ENCODE peak calls at places on chromosomes 1 and 21, in seven cellular contexts. One of them, this sample, is unnamed.

GRCh38 chr1:90730247-90731022 is 13.3 kb upstream of the BARHL2 start:
- DNase-seq in fibroblast of lung: no peak
- DNase-seq in endothelial cell of umbilical vein: no peak
- DNase-seq in OCI-LY7: peak
- DNase-seq in WERI-Rb-1: peak
- DNase-seq in IMR-90: peak
- DNase-seq in progenitor cell of endocrine pancreas: no peak
- DNase-seq in this sample: peak

GRCh38 chr1:178649582-178650350 is 75.3 kb upstream of the RALGPS2 start:
- DNase-seq in endothelial cell of umbilical vein: no peak
- DNase-seq in fibroblast of lung: peak
- DNase-seq in IMR-90: peak
- DNase-seq in WERI-Rb-1: no peak
- DNase-seq in OCI-LY7: no peak
- DNase-seq in progenitor cell of endocrine pancreas: no peak
- DNase-seq in this sample: no peak

GRCh38 chr1:151990058-151990855 is 3.4 kb downstream of the S100A10 start:
- DNase-seq in IMR-90: no peak
- DNase-seq in fibroblast of lung: no peak
- DNase-seq in OCI-LY7: no peak
- DNase-seq in endothelial cell of umbilical vein: peak
- DNase-seq in WERI-Rb-1: no peak
- DNase-seq in progenitor cell of endocrine pancreas: no peak
- DNase-seq in this sample: no peak

GRCh38 chr1:154493276-154493675 is 8.7 kb upstream of the TDRD10 start:
- DNase-seq in fibroblast of lung: no peak
- DNase-seq in OCI-LY7: peak
- DNase-seq in endothelial cell of umbilical vein: peak
- DNase-seq in WERI-Rb-1: no peak
- DNase-seq in IMR-90: no peak
- DNase-seq in progenitor cell of endocrine pancreas: no peak
- DNase-seq in this sample: peak

GRCh38 chr1:90295534-90295933 is 300.6 kb downstream of the ZNF326 start:
- DNase-seq in OCI-LY7: no peak
- DNase-seq in IMR-90: no peak
- DNase-seq in endothelial cell of umbilical vein: no peak
- DNase-seq in WERI-Rb-1: no peak
- DNase-seq in fibroblast of lung: no peak
- DNase-seq in progenitor cell of endocrine pancreas: no peak
- DNase-seq in this sample: no peak

GRCh38 chr21:41678016-41678935 is 88.6 kb downstream of the RIPK4 start:
- DNase-seq in OCI-LY7: no peak
- DNase-seq in IMR-90: peak
- DNase-seq in fibroblast of lung: peak
- DNase-seq in progenitor cell of endocrine pancreas: peak
- DNase-seq in endothelial cell of umbilical vein: no peak
- DNase-seq in WERI-Rb-1: no peak
- DNase-seq in this sample: no peak

GRCh38 chr1:56578963-56579875 is at the start of gene PLPP3:
- DNase-seq in IMR-90: peak
- DNase-seq in endothelial cell of umbilical vein: peak
- DNase-seq in fibroblast of lung: peak
- DNase-seq in WERI-Rb-1: peak
- DNase-seq in OCI-LY7: peak
- DNase-seq in progenitor cell of endocrine pancreas: peak
- DNase-seq in this sample: peak

GRCh38 chr1:7783178-7783711 is 846 bp upstream of the PER3 start:
- DNase-seq in progenitor cell of endocrine pancreas: peak
- DNase-seq in endothelial cell of umbilical vein: peak
- DNase-seq in fibroblast of lung: peak
- DNase-seq in OCI-LY7: peak
- DNase-seq in IMR-90: peak
- DNase-seq in WERI-Rb-1: peak
- DNase-seq in this sample: peak

GRCh38 chr1:3657578-3658230 is 5.4 kb downstream of the TP73 start:
- DNase-seq in OCI-LY7: no peak
- DNase-seq in WERI-Rb-1: no peak
- DNase-seq in IMR-90: no peak
- DNase-seq in progenitor cell of endocrine pancreas: no peak
- DNase-seq in fibroblast of lung: no peak
- DNase-seq in endothelial cell of umbilical vein: no peak
- DNase-seq in this sample: no peak

GRCh38 chr1:1997561-1997960 is 6.0 kb downstream of the CFAP74 start:
- DNase-seq in OCI-LY7: no peak
- DNase-seq in WERI-Rb-1: no peak
- DNase-seq in fibroblast of lung: no peak
- DNase-seq in endothelial cell of umbilical vein: no peak
- DNase-seq in IMR-90: no peak
- DNase-seq in progenitor cell of endocrine pancreas: no peak
- DNase-seq in this sample: no peak

GRCh38 chr1:30342535-30343141 is 380.7 kb downstream of the MATN1 start:
- DNase-seq in fibroblast of lung: no peak
- DNase-seq in endothelial cell of umbilical vein: no peak
- DNase-seq in WERI-Rb-1: no peak
- DNase-seq in OCI-LY7: no peak
- DNase-seq in progenitor cell of endocrine pancreas: peak
- DNase-seq in IMR-90: no peak
- DNase-seq in this sample: no peak

GRCh38 chr1:37001697-37002096 is 32.6 kb downstream of the GRIK3 start:
- DNase-seq in progenitor cell of endocrine pancreas: no peak
- DNase-seq in OCI-LY7: peak
- DNase-seq in WERI-Rb-1: no peak
- DNase-seq in IMR-90: no peak
- DNase-seq in endothelial cell of umbilical vein: no peak
- DNase-seq in fibroblast of lung: no peak
- DNase-seq in this sample: no peak

GRCh38 chr1:19342894-19343616 is 30.9 kb downstream of the SLC66A1 start:
- DNase-seq in progenitor cell of endocrine pancreas: no peak
- DNase-seq in endothelial cell of umbilical vein: no peak
- DNase-seq in fibroblast of lung: no peak
- DNase-seq in WERI-Rb-1: no peak
- DNase-seq in OCI-LY7: no peak
- DNase-seq in IMR-90: no peak
- DNase-seq in this sample: no peak

GRCh38 chr1:23543707-23544443 is 12.8 kb upstream of the E2F2 start:
- DNase-seq in fibroblast of lung: no peak
- DNase-seq in IMR-90: peak
- DNase-seq in endothelial cell of umbilical vein: no peak
- DNase-seq in OCI-LY7: no peak
- DNase-seq in progenitor cell of endocrine pancreas: no peak
- DNase-seq in WERI-Rb-1: no peak
- DNase-seq in this sample: no peak

GRCh38 chr1:172351761-172352161 is 68.7 kb upstream of the C1orf105 start:
- DNase-seq in IMR-90: peak
- DNase-seq in OCI-LY7: no peak
- DNase-seq in WERI-Rb-1: no peak
- DNase-seq in endothelial cell of umbilical vein: peak
- DNase-seq in progenitor cell of endocrine pancreas: no peak
- DNase-seq in fibroblast of lung: peak
- DNase-seq in this sample: no peak

GRCh38 chr1:214603819-214604252 is 841 bp downstream of the CENPF start:
- DNase-seq in fibroblast of lung: no peak
- DNase-seq in WERI-Rb-1: peak
- DNase-seq in endothelial cell of umbilical vein: peak
- DNase-seq in IMR-90: no peak
- DNase-seq in progenitor cell of endocrine pancreas: no peak
- DNase-seq in OCI-LY7: peak
- DNase-seq in this sample: no peak

GRCh38 chr1:192521734-192522133 is 53.8 kb upstream of the RGS1 start:
- DNase-seq in OCI-LY7: no peak
- DNase-seq in progenitor cell of endocrine pancreas: no peak
- DNase-seq in IMR-90: no peak
- DNase-seq in endothelial cell of umbilical vein: peak
- DNase-seq in WERI-Rb-1: no peak
- DNase-seq in fibroblast of lung: no peak
- DNase-seq in this sample: no peak

GRCh38 chr1:87812881-87813577 is 484.3 kb downstream of the LMO4 start:
- DNase-seq in OCI-LY7: no peak
- DNase-seq in fibroblast of lung: no peak
- DNase-seq in endothelial cell of umbilical vein: no peak
- DNase-seq in WERI-Rb-1: no peak
- DNase-seq in progenitor cell of endocrine pancreas: no peak
- DNase-seq in IMR-90: no peak
- DNase-seq in this sample: peak

GRCh38 chr1:72724951-72725863 is 442.9 kb upstream of the NEGR1 start:
- DNase-seq in fibroblast of lung: no peak
- DNase-seq in progenitor cell of endocrine pancreas: peak
- DNase-seq in WERI-Rb-1: peak
- DNase-seq in IMR-90: no peak
- DNase-seq in OCI-LY7: no peak
- DNase-seq in endothelial cell of umbilical vein: no peak
- DNase-seq in this sample: no peak

GRCh38 chr1:173477286-173478098 is at the start of gene PRDX6:
- DNase-seq in WERI-Rb-1: peak
- DNase-seq in IMR-90: peak
- DNase-seq in progenitor cell of endocrine pancreas: peak
- DNase-seq in fibroblast of lung: peak
- DNase-seq in endothelial cell of umbilical vein: peak
- DNase-seq in OCI-LY7: peak
- DNase-seq in this sample: peak

GRCh38 chr1:167503626-167504458 is 14.5 kb downstream of the CD247 start:
- DNase-seq in IMR-90: no peak
- DNase-seq in WERI-Rb-1: no peak
- DNase-seq in endothelial cell of umbilical vein: no peak
- DNase-seq in fibroblast of lung: no peak
- DNase-seq in OCI-LY7: no peak
- DNase-seq in progenitor cell of endocrine pancreas: no peak
- DNase-seq in this sample: no peak

GRCh38 chr1:7550981-7551380 is 220.1 kb upstream of the VAMP3 start:
- DNase-seq in IMR-90: no peak
- DNase-seq in fibroblast of lung: no peak
- DNase-seq in WERI-Rb-1: no peak
- DNase-seq in OCI-LY7: no peak
- DNase-seq in endothelial cell of umbilical vein: no peak
- DNase-seq in progenitor cell of endocrine pancreas: no peak
- DNase-seq in this sample: no peak

GRCh38 chr1:214476229-214476957 is 75.0 kb downstream of the PTPN14 start:
- DNase-seq in OCI-LY7: no peak
- DNase-seq in endothelial cell of umbilical vein: peak
- DNase-seq in IMR-90: no peak
- DNase-seq in progenitor cell of endocrine pancreas: no peak
- DNase-seq in fibroblast of lung: peak
- DNase-seq in WERI-Rb-1: no peak
- DNase-seq in this sample: no peak

GRCh38 chr1:3891329-3891867 is 8.7 kb downstream of the C1orf174 start:
- DNase-seq in fibroblast of lung: no peak
- DNase-seq in IMR-90: no peak
- DNase-seq in endothelial cell of umbilical vein: no peak
- DNase-seq in WERI-Rb-1: no peak
- DNase-seq in OCI-LY7: no peak
- DNase-seq in progenitor cell of endocrine pancreas: no peak
- DNase-seq in this sample: no peak

GRCh38 chr1:60129916-60130315 is 56.3 kb upstream of the C1orf87 start:
- DNase-seq in fibroblast of lung: peak
- DNase-seq in IMR-90: no peak
- DNase-seq in WERI-Rb-1: no peak
- DNase-seq in progenitor cell of endocrine pancreas: no peak
- DNase-seq in OCI-LY7: no peak
- DNase-seq in endothelial cell of umbilical vein: no peak
- DNase-seq in this sample: no peak

GRCh38 chr21:15066231-15066577 is 1.4 kb upstream of the NRIP1 start:
- DNase-seq in OCI-LY7: no peak
- DNase-seq in WERI-Rb-1: no peak
- DNase-seq in fibroblast of lung: no peak
- DNase-seq in IMR-90: no peak
- DNase-seq in endothelial cell of umbilical vein: peak
- DNase-seq in progenitor cell of endocrine pancreas: no peak
- DNase-seq in this sample: no peak

GRCh38 chr1:163170975-163171676 is 31.6 kb downstream of the RGS5 start:
- DNase-seq in progenitor cell of endocrine pancreas: no peak
- DNase-seq in WERI-Rb-1: peak
- DNase-seq in OCI-LY7: no peak
- DNase-seq in IMR-90: peak
- DNase-seq in endothelial cell of umbilical vein: peak
- DNase-seq in fibroblast of lung: peak
- DNase-seq in this sample: no peak
- TF ChIP-seq CTCF in progenitor cell of endocrine pancreas: peak
- TF ChIP-seq CTCF in WERI-Rb-1: peak
- TF ChIP-seq CTCF in OCI-LY7: peak
- TF ChIP-seq CTCF in IMR-90: peak
- TF ChIP-seq CTCF in endothelial cell of umbilical vein: peak
- TF ChIP-seq CTCF in fibroblast of lung: peak
- TF ChIP-seq CTCF in this sample: no peak

DNA sequence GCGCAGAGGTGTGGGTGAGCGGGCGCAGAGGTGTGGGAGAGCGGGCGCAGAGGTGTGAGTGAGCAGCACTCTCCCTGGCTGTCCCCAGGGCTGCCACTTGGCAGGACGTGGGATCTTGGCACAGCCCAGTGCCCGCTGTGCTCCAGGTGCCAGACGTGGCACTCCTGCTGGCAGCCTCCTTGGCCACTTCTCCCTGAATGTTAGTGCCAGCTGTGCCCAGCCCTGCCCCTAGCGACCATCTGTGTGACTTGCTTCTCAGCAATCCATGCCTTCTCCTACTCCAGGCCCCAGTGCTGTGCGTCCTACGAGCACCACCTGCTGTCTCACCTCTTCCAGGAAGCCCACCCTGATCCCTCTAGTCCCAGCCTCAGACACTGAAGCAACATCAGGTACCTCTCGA is 30.5 kb downstream of the KRTAP10-1 start:
- DNase-seq in progenitor cell of endocrine pancreas: no peak
- DNase-seq in IMR-90: no peak
- DNase-seq in OCI-LY7: peak
- DNase-seq in fibroblast of lung: no peak
- DNase-seq in WERI-Rb-1: no peak
- DNase-seq in endothelial cell of umbilical vein: no peak
- DNase-seq in this sample: no peak
- TF ChIP-seq CTCF in progenitor cell of endocrine pancreas: no peak
- TF ChIP-seq CTCF in IMR-90: no peak
- TF ChIP-seq CTCF in OCI-LY7: peak
- TF ChIP-seq CTCF in fibroblast of lung: no peak
- TF ChIP-seq CTCF in WERI-Rb-1: no peak
- TF ChIP-seq CTCF in endothelial cell of umbilical vein: no peak
- TF ChIP-seq CTCF in this sample: no peak

DNA sequence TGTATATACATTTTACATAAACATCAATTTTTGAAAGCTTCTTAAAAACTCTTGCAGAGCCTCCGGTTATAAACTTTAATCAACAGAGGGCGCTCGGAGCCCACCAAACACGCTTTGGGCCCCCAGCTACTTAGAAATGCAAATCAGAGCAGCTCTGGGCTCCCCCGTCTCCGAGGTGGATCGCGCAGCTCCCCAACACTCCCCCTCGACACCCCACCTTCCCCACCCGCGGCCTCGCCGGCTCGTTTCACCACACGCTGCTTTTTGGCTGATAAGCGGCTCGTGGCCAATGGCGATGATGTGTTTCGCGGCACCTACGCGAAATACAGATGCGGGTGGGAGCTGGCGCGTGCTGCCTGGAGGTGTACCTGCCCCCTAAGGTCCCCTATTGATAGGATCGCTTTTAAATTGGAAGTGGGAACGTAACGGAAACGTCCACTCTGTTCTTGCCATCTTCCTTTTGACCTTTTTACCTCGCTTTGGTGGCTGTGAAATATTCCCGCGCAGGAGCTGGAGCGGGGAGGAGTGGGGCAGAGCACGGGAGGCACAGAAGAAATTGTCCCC is 1.6 kb upstream of the KIF26B start:
- DNase-seq in OCI-LY7: peak
- DNase-seq in progenitor cell of endocrine pancreas: peak
- DNase-seq in fibroblast of lung: peak
- DNase-seq in IMR-90: peak
- DNase-seq in WERI-Rb-1: peak
- DNase-seq in endothelial cell of umbilical vein: peak
- DNase-seq in this sample: peak
- TF ChIP-seq CTCF in OCI-LY7: peak
- TF ChIP-seq CTCF in progenitor cell of endocrine pancreas: peak
- TF ChIP-seq CTCF in fibroblast of lung: peak
- TF ChIP-seq CTCF in IMR-90: peak
- TF ChIP-seq CTCF in WERI-Rb-1: peak
- TF ChIP-seq CTCF in endothelial cell of umbilical vein: peak
- TF ChIP-seq CTCF in this sample: peak

GRCh38 chr1:100649128-100649527 is 70.4 kb upstream of the VCAM1 start:
- DNase-seq in WERI-Rb-1: no peak
- DNase-seq in endothelial cell of umbilical vein: no peak
- DNase-seq in OCI-LY7: no peak
- DNase-seq in progenitor cell of endocrine pancreas: no peak
- DNase-seq in IMR-90: peak
- DNase-seq in fibroblast of lung: no peak
- DNase-seq in this sample: no peak
- TF ChIP-seq CTCF in WERI-Rb-1: no peak
- TF ChIP-seq CTCF in endothelial cell of umbilical vein: no peak
- TF ChIP-seq CTCF in OCI-LY7: no peak
- TF ChIP-seq CTCF in progenitor cell of endocrine pancreas: no peak
- TF ChIP-seq CTCF in IMR-90: no peak
- TF ChIP-seq CTCF in fibroblast of lung: no peak
- TF ChIP-seq CTCF in this sample: no peak

This sample was measured in GM20000.